ENCODE peak calls at places on chromosomes 2 and 18, in ten cellular contexts. One of them, this sample, is unnamed.

GRCh38 chr2:73386342-73386868 is 769 bp downstream of the ALMS1 start:
- DNase-seq in Right ventricle myocardium superior: no peak
- DNase-seq in cortex of kidney: no peak
- DNase-seq in thoracic aorta: no peak
- DNase-seq in fibroblast of pulmonary artery: no peak
- DNase-seq in HCT116: no peak
- DNase-seq in stimulated activated CD4-positive, alpha-beta T cell treated with anti-CD3 and anti-CD28 coated beads, Interleukin-4, amount 100 ng/mL, for 1 hour: no peak
- DNase-seq in HuH-7: no peak
- DNase-seq in astrocyte of the spinal cord: no peak
- DNase-seq in occipital lobe: no peak
- DNase-seq in this sample: no peak

GRCh38 chr2:44974064-44974715 is 32.7 kb downstream of the SIX3 start:
- DNase-seq in occipital lobe: no peak
- DNase-seq in cortex of kidney: no peak
- DNase-seq in HuH-7: peak; percentile 63
- DNase-seq in thoracic aorta: no peak
- DNase-seq in Right ventricle myocardium superior: no peak
- DNase-seq in HCT116: peak; percentile 73
- DNase-seq in fibroblast of pulmonary artery: peak; percentile 55
- DNase-seq in stimulated activated CD4-positive, alpha-beta T cell treated with anti-CD3 and anti-CD28 coated beads, Interleukin-4, amount 100 ng/mL, for 1 hour: no peak
- DNase-seq in astrocyte of the spinal cord: no peak
- DNase-seq in this sample: peak; percentile 28

GRCh38 chr2:4782647-4783046 is 909.5 kb upstream of the SOX11 start:
- DNase-seq in astrocyte of the spinal cord: no peak
- DNase-seq in cortex of kidney: no peak
- DNase-seq in occipital lobe: no peak
- DNase-seq in HCT116: no peak
- DNase-seq in thoracic aorta: no peak
- DNase-seq in fibroblast of pulmonary artery: no peak
- DNase-seq in stimulated activated CD4-positive, alpha-beta T cell treated with anti-CD3 and anti-CD28 coated beads, Interleukin-4, amount 100 ng/mL, for 1 hour: no peak
- DNase-seq in HuH-7: no peak
- DNase-seq in Right ventricle myocardium superior: no peak
- DNase-seq in this sample: no peak

GRCh38 chr2:216274194-216274593 is 98.1 kb downstream of the MARCHF4 start:
- DNase-seq in cortex of kidney: no peak
- DNase-seq in HuH-7: no peak
- DNase-seq in astrocyte of the spinal cord: peak; percentile 16
- DNase-seq in fibroblast of pulmonary artery: peak; percentile 14
- DNase-seq in occipital lobe: peak; percentile 53
- DNase-seq in HCT116: no peak
- DNase-seq in stimulated activated CD4-positive, alpha-beta T cell treated with anti-CD3 and anti-CD28 coated beads, Interleukin-4, amount 100 ng/mL, for 1 hour: no peak
- DNase-seq in Right ventricle myocardium superior: no peak
- DNase-seq in thoracic aorta: no peak
- DNase-seq in this sample: no peak

GRCh38 chr2:167289651-167290410 is 401.6 kb downstream of the XIRP2 start:
- DNase-seq in HCT116: no peak
- DNase-seq in occipital lobe: no peak
- DNase-seq in astrocyte of the spinal cord: peak; percentile 65
- DNase-seq in HuH-7: no peak
- DNase-seq in stimulated activated CD4-positive, alpha-beta T cell treated with anti-CD3 and anti-CD28 coated beads, Interleukin-4, amount 100 ng/mL, for 1 hour: no peak
- DNase-seq in fibroblast of pulmonary artery: no peak
- DNase-seq in cortex of kidney: no peak
- DNase-seq in thoracic aorta: no peak
- DNase-seq in Right ventricle myocardium superior: no peak
- DNase-seq in this sample: no peak

GRCh38 chr2:129070663-129071062 is 752.0 kb upstream of the HS6ST1 start:
- DNase-seq in thoracic aorta: no peak
- DNase-seq in astrocyte of the spinal cord: no peak
- DNase-seq in Right ventricle myocardium superior: no peak
- DNase-seq in HCT116: no peak
- DNase-seq in occipital lobe: no peak
- DNase-seq in stimulated activated CD4-positive, alpha-beta T cell treated with anti-CD3 and anti-CD28 coated beads, Interleukin-4, amount 100 ng/mL, for 1 hour: no peak
- DNase-seq in fibroblast of pulmonary artery: no peak
- DNase-seq in cortex of kidney: no peak
- DNase-seq in HuH-7: no peak
- DNase-seq in this sample: no peak

GRCh38 chr2:206431439-206431838 is 11.9 kb upstream of the ADAM23 start:
- DNase-seq in astrocyte of the spinal cord: no peak
- DNase-seq in fibroblast of pulmonary artery: no peak
- DNase-seq in Right ventricle myocardium superior: no peak
- DNase-seq in occipital lobe: no peak
- DNase-seq in thoracic aorta: no peak
- DNase-seq in stimulated activated CD4-positive, alpha-beta T cell treated with anti-CD3 and anti-CD28 coated beads, Interleukin-4, amount 100 ng/mL, for 1 hour: no peak
- DNase-seq in HCT116: no peak
- DNase-seq in HuH-7: no peak
- DNase-seq in cortex of kidney: no peak
- DNase-seq in this sample: no peak

GRCh38 chr2:71570951-71571460 is 117.6 kb downstream of the DYSF start:
- DNase-seq in stimulated activated CD4-positive, alpha-beta T cell treated with anti-CD3 and anti-CD28 coated beads, Interleukin-4, amount 100 ng/mL, for 1 hour: no peak
- DNase-seq in fibroblast of pulmonary artery: no peak
- DNase-seq in Right ventricle myocardium superior: no peak
- DNase-seq in astrocyte of the spinal cord: no peak
- DNase-seq in HCT116: no peak
- DNase-seq in occipital lobe: no peak
- DNase-seq in HuH-7: no peak
- DNase-seq in cortex of kidney: no peak
- DNase-seq in thoracic aorta: no peak
- DNase-seq in this sample: no peak

GRCh38 chr2:81583311-81584108 is 1279.0 kb upstream of the LRRTM1 start:
- DNase-seq in fibroblast of pulmonary artery: no peak
- DNase-seq in HCT116: no peak
- DNase-seq in astrocyte of the spinal cord: no peak
- DNase-seq in cortex of kidney: no peak
- DNase-seq in stimulated activated CD4-positive, alpha-beta T cell treated with anti-CD3 and anti-CD28 coated beads, Interleukin-4, amount 100 ng/mL, for 1 hour: no peak
- DNase-seq in occipital lobe: no peak
- DNase-seq in HuH-7: no peak
- DNase-seq in thoracic aorta: no peak
- DNase-seq in Right ventricle myocardium superior: no peak
- DNase-seq in this sample: no peak

GRCh38 chr18:76521367-76521766 is 26.3 kb upstream of the ZNF516 start:
- DNase-seq in astrocyte of the spinal cord: no peak
- DNase-seq in Right ventricle myocardium superior: no peak
- DNase-seq in cortex of kidney: no peak
- DNase-seq in HuH-7: no peak
- DNase-seq in stimulated activated CD4-positive, alpha-beta T cell treated with anti-CD3 and anti-CD28 coated beads, Interleukin-4, amount 100 ng/mL, for 1 hour: no peak
- DNase-seq in HCT116: no peak
- DNase-seq in thoracic aorta: no peak
- DNase-seq in fibroblast of pulmonary artery: no peak
- DNase-seq in occipital lobe: no peak
- DNase-seq in this sample: no peak

GRCh38 chr2:114421781-114422180 is 20.7 kb upstream of the DPP10 start:
- DNase-seq in thoracic aorta: no peak
- DNase-seq in occipital lobe: no peak
- DNase-seq in Right ventricle myocardium superior: no peak
- DNase-seq in stimulated activated CD4-positive, alpha-beta T cell treated with anti-CD3 and anti-CD28 coated beads, Interleukin-4, amount 100 ng/mL, for 1 hour: no peak
- DNase-seq in cortex of kidney: no peak
- DNase-seq in astrocyte of the spinal cord: no peak
- DNase-seq in fibroblast of pulmonary artery: no peak
- DNase-seq in HuH-7: no peak
- DNase-seq in HCT116: no peak
- DNase-seq in this sample: no peak

GRCh38 chr2:231228223-231228622 is 29.8 kb downstream of the ARMC9 start:
- DNase-seq in Right ventricle myocardium superior: no peak
- DNase-seq in thoracic aorta: no peak
- DNase-seq in HCT116: no peak
- DNase-seq in fibroblast of pulmonary artery: no peak
- DNase-seq in cortex of kidney: no peak
- DNase-seq in astrocyte of the spinal cord: no peak
- DNase-seq in occipital lobe: no peak
- DNase-seq in HuH-7: no peak
- DNase-seq in stimulated activated CD4-positive, alpha-beta T cell treated with anti-CD3 and anti-CD28 coated beads, Interleukin-4, amount 100 ng/mL, for 1 hour: no peak
- DNase-seq in this sample: peak; percentile 64

GRCh38 chr2:158894078-158894477 is 74.4 kb upstream of the TANC1 start:
- DNase-seq in cortex of kidney: no peak
- DNase-seq in HuH-7: no peak
- DNase-seq in Right ventricle myocardium superior: no peak
- DNase-seq in fibroblast of pulmonary artery: peak; percentile 72
- DNase-seq in stimulated activated CD4-positive, alpha-beta T cell treated with anti-CD3 and anti-CD28 coated beads, Interleukin-4, amount 100 ng/mL, for 1 hour: no peak
- DNase-seq in occipital lobe: no peak
- DNase-seq in HCT116: no peak
- DNase-seq in astrocyte of the spinal cord: peak; percentile 71
- DNase-seq in thoracic aorta: no peak
- DNase-seq in this sample: no peak

GRCh38 chr2:160241251-160242137 is 41.4 kb upstream of the ITGB6 start:
- DNase-seq in HuH-7: no peak
- DNase-seq in astrocyte of the spinal cord: peak; percentile 91
- DNase-seq in Right ventricle myocardium superior: no peak
- DNase-seq in occipital lobe: no peak
- DNase-seq in thoracic aorta: peak; percentile 40
- DNase-seq in fibroblast of pulmonary artery: peak; percentile 82
- DNase-seq in stimulated activated CD4-positive, alpha-beta T cell treated with anti-CD3 and anti-CD28 coated beads, Interleukin-4, amount 100 ng/mL, for 1 hour: no peak
- DNase-seq in cortex of kidney: no peak
- DNase-seq in HCT116: peak; percentile 56
- DNase-seq in this sample: no peak

GRCh38 chr2:71923143-71923525 is 224.5 kb downstream of the CYP26B1 start:
- DNase-seq in Right ventricle myocardium superior: no peak
- DNase-seq in occipital lobe: no peak
- DNase-seq in stimulated activated CD4-positive, alpha-beta T cell treated with anti-CD3 and anti-CD28 coated beads, Interleukin-4, amount 100 ng/mL, for 1 hour: no peak
- DNase-seq in HuH-7: no peak
- DNase-seq in thoracic aorta: no peak
- DNase-seq in fibroblast of pulmonary artery: no peak
- DNase-seq in astrocyte of the spinal cord: no peak
- DNase-seq in HCT116: no peak
- DNase-seq in cortex of kidney: no peak
- DNase-seq in this sample: no peak

This sample was measured in NCI-H510A.